ENCODE peak calls at places on chromosomes 3 and 15, in seven cellular contexts. One of them, this sample, is unnamed.

GRCh38 chr3:129654126-129654525 is 47.6 kb upstream of the PLXND1 start:
- DNase-seq in AG04450: no peak
- DNase-seq in right cardiac atrium: no peak
- DNase-seq in body of pancreas: no peak
- DNase-seq in choroid plexus epithelial cell: peak; percentile 72
- DNase-seq in fibroblast of pulmonary artery: peak; percentile 58
- DNase-seq in cardiac muscle cell: no peak
- DNase-seq in this sample: peak; percentile 56

GRCh38 chr3:158768361-158768787 is 33.5 kb upstream of the MFSD1 start:
- DNase-seq in cardiac muscle cell: peak; percentile 47
- DNase-seq in choroid plexus epithelial cell: peak; percentile 76
- DNase-seq in AG04450: peak; percentile 49
- DNase-seq in fibroblast of pulmonary artery: peak; percentile 52
- DNase-seq in body of pancreas: peak; percentile 52
- DNase-seq in right cardiac atrium: peak; percentile 94
- DNase-seq in this sample: peak; percentile 76

GRCh38 chr3:124582621-124583437 is 147.4 kb upstream of the UMPS start:
- DNase-seq in choroid plexus epithelial cell: no peak
- DNase-seq in AG04450: no peak
- DNase-seq in fibroblast of pulmonary artery: no peak
- DNase-seq in right cardiac atrium: no peak
- DNase-seq in body of pancreas: no peak
- DNase-seq in cardiac muscle cell: no peak
- DNase-seq in this sample: no peak

GRCh38 chr3:52230889-52231499 is 5.5 kb upstream of the TLR9 start:
- DNase-seq in choroid plexus epithelial cell: no peak
- DNase-seq in cardiac muscle cell: no peak
- DNase-seq in body of pancreas: no peak
- DNase-seq in fibroblast of pulmonary artery: no peak
- DNase-seq in right cardiac atrium: peak; percentile 50
- DNase-seq in AG04450: no peak
- DNase-seq in this sample: no peak

GRCh38 chr15:63522143-63522531 is 17.7 kb downstream of the USP3 start:
- DNase-seq in fibroblast of pulmonary artery: peak; percentile 31
- DNase-seq in right cardiac atrium: no peak
- DNase-seq in choroid plexus epithelial cell: no peak
- DNase-seq in body of pancreas: no peak
- DNase-seq in AG04450: no peak
- DNase-seq in cardiac muscle cell: no peak
- DNase-seq in this sample: no peak

GRCh38 chr15:57245130-57245529 is 131.2 kb upstream of the CGNL1 start:
- DNase-seq in body of pancreas: no peak
- DNase-seq in AG04450: no peak
- DNase-seq in fibroblast of pulmonary artery: peak; percentile 40
- DNase-seq in right cardiac atrium: no peak
- DNase-seq in choroid plexus epithelial cell: peak; percentile 59
- DNase-seq in cardiac muscle cell: no peak
- DNase-seq in this sample: no peak

GRCh38 chr3:45367451-45367850 is 20.9 kb upstream of the LARS2 start:
- DNase-seq in AG04450: peak; percentile 78
- DNase-seq in choroid plexus epithelial cell: peak; percentile 53
- DNase-seq in body of pancreas: no peak
- DNase-seq in right cardiac atrium: no peak
- DNase-seq in cardiac muscle cell: no peak
- DNase-seq in fibroblast of pulmonary artery: peak; percentile 45
- DNase-seq in this sample: peak; percentile 73

GRCh38 chr3:32757618-32758374 is 60.0 kb upstream of the TRIM71 start:
- DNase-seq in fibroblast of pulmonary artery: no peak
- DNase-seq in cardiac muscle cell: no peak
- DNase-seq in body of pancreas: no peak
- DNase-seq in choroid plexus epithelial cell: peak; percentile 16
- DNase-seq in AG04450: no peak
- DNase-seq in right cardiac atrium: no peak
- DNase-seq in this sample: no peak

GRCh38 chr3:131178710-131179375 is 152.2 kb downstream of the NEK11 start:
- DNase-seq in right cardiac atrium: no peak
- DNase-seq in AG04450: no peak
- DNase-seq in choroid plexus epithelial cell: no peak
- DNase-seq in cardiac muscle cell: no peak
- DNase-seq in body of pancreas: no peak
- DNase-seq in fibroblast of pulmonary artery: no peak
- DNase-seq in this sample: no peak

GRCh38 chr15:73617310-73617709 is 15.9 kb downstream of the NPTN start:
- DNase-seq in right cardiac atrium: no peak
- DNase-seq in choroid plexus epithelial cell: peak; percentile 57
- DNase-seq in AG04450: no peak
- DNase-seq in body of pancreas: no peak
- DNase-seq in cardiac muscle cell: no peak
- DNase-seq in fibroblast of pulmonary artery: no peak
- DNase-seq in this sample: peak; percentile 64

GRCh38 chr3:16134173-16134928 is 40.1 kb upstream of the GALNT15 start:
- DNase-seq in cardiac muscle cell: no peak
- DNase-seq in choroid plexus epithelial cell: no peak
- DNase-seq in right cardiac atrium: no peak
- DNase-seq in body of pancreas: no peak
- DNase-seq in AG04450: no peak
- DNase-seq in fibroblast of pulmonary artery: peak; percentile 58
- DNase-seq in this sample: no peak

GRCh38 chr3:112132975-112133448 is at the start of gene GCSAM:
- DNase-seq in fibroblast of pulmonary artery: no peak
- DNase-seq in right cardiac atrium: peak; percentile 68
- DNase-seq in AG04450: no peak
- DNase-seq in body of pancreas: peak; percentile 31
- DNase-seq in cardiac muscle cell: no peak
- DNase-seq in choroid plexus epithelial cell: peak; percentile 17
- DNase-seq in this sample: no peak

GRCh38 chr3:149198611-149199010 is 23.0 kb downstream of the CP start:
- DNase-seq in choroid plexus epithelial cell: peak; percentile 43
- DNase-seq in AG04450: no peak
- DNase-seq in right cardiac atrium: no peak
- DNase-seq in fibroblast of pulmonary artery: no peak
- DNase-seq in cardiac muscle cell: peak; percentile 5
- DNase-seq in body of pancreas: no peak
- DNase-seq in this sample: peak; percentile 20

GRCh38 chr3:132638721-132639120 is 20.9 kb downstream of the ACAD11 start:
- DNase-seq in AG04450: no peak
- DNase-seq in right cardiac atrium: no peak
- DNase-seq in body of pancreas: no peak
- DNase-seq in fibroblast of pulmonary artery: no peak
- DNase-seq in cardiac muscle cell: no peak
- DNase-seq in choroid plexus epithelial cell: no peak
- DNase-seq in this sample: no peak

GRCh38 chr3:38579551-38580449 is 69.7 kb downstream of the SCN5A start:
- DNase-seq in fibroblast of pulmonary artery: no peak
- DNase-seq in body of pancreas: no peak
- DNase-seq in cardiac muscle cell: peak; percentile 69
- DNase-seq in choroid plexus epithelial cell: peak; percentile 69
- DNase-seq in right cardiac atrium: peak; percentile 77
- DNase-seq in AG04450: no peak
- DNase-seq in this sample: peak; percentile 69

GRCh38 chr3:128123231-128123537 is 428 bp downstream of the RUVBL1 start:
- DNase-seq in fibroblast of pulmonary artery: no peak
- DNase-seq in body of pancreas: no peak
- DNase-seq in choroid plexus epithelial cell: no peak
- DNase-seq in AG04450: no peak
- DNase-seq in cardiac muscle cell: no peak
- DNase-seq in right cardiac atrium: no peak
- DNase-seq in this sample: no peak

GRCh38 chr3:132535575-132536441 is 61.3 kb upstream of the ACKR4 start:
- DNase-seq in cardiac muscle cell: peak; percentile 73
- DNase-seq in choroid plexus epithelial cell: peak; percentile 95
- DNase-seq in body of pancreas: peak; percentile 78
- DNase-seq in fibroblast of pulmonary artery: peak; percentile 93
- DNase-seq in right cardiac atrium: peak; percentile 69
- DNase-seq in AG04450: peak; percentile 78
- DNase-seq in this sample: peak; percentile 89

GRCh38 chr3:37301980-37302379 is 127.6 kb upstream of the LRRFIP2 start:
- DNase-seq in AG04450: no peak
- DNase-seq in fibroblast of pulmonary artery: no peak
- DNase-seq in right cardiac atrium: no peak
- DNase-seq in body of pancreas: no peak
- DNase-seq in cardiac muscle cell: no peak
- DNase-seq in choroid plexus epithelial cell: no peak
- DNase-seq in this sample: no peak

GRCh38 chr3:107877936-107878335 is 212.9 kb downstream of the CD47 start:
- DNase-seq in choroid plexus epithelial cell: no peak
- DNase-seq in AG04450: no peak
- DNase-seq in fibroblast of pulmonary artery: no peak
- DNase-seq in cardiac muscle cell: no peak
- DNase-seq in right cardiac atrium: no peak
- DNase-seq in body of pancreas: no peak
- DNase-seq in this sample: no peak

GRCh38 chr15:45319472-45320214 is 58.7 kb downstream of the GATM start:
- DNase-seq in fibroblast of pulmonary artery: no peak
- DNase-seq in AG04450: no peak
- DNase-seq in right cardiac atrium: no peak
- DNase-seq in body of pancreas: no peak
- DNase-seq in choroid plexus epithelial cell: no peak
- DNase-seq in cardiac muscle cell: no peak
- DNase-seq in this sample: no peak

GRCh38 chr3:195757371-195757770 is 36.6 kb downstream of the MUC20 start:
- DNase-seq in AG04450: no peak
- DNase-seq in cardiac muscle cell: no peak
- DNase-seq in choroid plexus epithelial cell: no peak
- DNase-seq in fibroblast of pulmonary artery: no peak
- DNase-seq in right cardiac atrium: peak; percentile 63
- DNase-seq in body of pancreas: no peak
- DNase-seq in this sample: no peak

GRCh38 chr3:109532257-109533216 is 195.2 kb upstream of the DPPA4 start:
- DNase-seq in cardiac muscle cell: peak; percentile 61
- DNase-seq in choroid plexus epithelial cell: peak; percentile 84
- DNase-seq in right cardiac atrium: no peak
- DNase-seq in body of pancreas: peak; percentile 65
- DNase-seq in AG04450: peak; percentile 82
- DNase-seq in fibroblast of pulmonary artery: peak; percentile 93
- DNase-seq in this sample: peak; percentile 80

GRCh38 chr3:88105325-88105724 is 44.4 kb upstream of the C3orf38 start:
- DNase-seq in choroid plexus epithelial cell: peak; percentile 41
- DNase-seq in cardiac muscle cell: no peak
- DNase-seq in AG04450: no peak
- DNase-seq in body of pancreas: no peak
- DNase-seq in right cardiac atrium: no peak
- DNase-seq in fibroblast of pulmonary artery: peak; percentile 50
- DNase-seq in this sample: no peak

GRCh38 chr15:85031086-85031943 is 49.7 kb downstream of the PDE8A start:
- DNase-seq in body of pancreas: no peak
- DNase-seq in cardiac muscle cell: no peak
- DNase-seq in right cardiac atrium: no peak
- DNase-seq in choroid plexus epithelial cell: no peak
- DNase-seq in fibroblast of pulmonary artery: no peak
- DNase-seq in AG04450: no peak
- DNase-seq in this sample: no peak

GRCh38 chr3:118089563-118089962 is 945.1 kb downstream of the IGSF11 start:
- DNase-seq in AG04450: peak; percentile 26
- DNase-seq in right cardiac atrium: no peak
- DNase-seq in choroid plexus epithelial cell: no peak
- DNase-seq in fibroblast of pulmonary artery: no peak
- DNase-seq in body of pancreas: no peak
- DNase-seq in cardiac muscle cell: no peak
- DNase-seq in this sample: peak; percentile 5

DNA sequence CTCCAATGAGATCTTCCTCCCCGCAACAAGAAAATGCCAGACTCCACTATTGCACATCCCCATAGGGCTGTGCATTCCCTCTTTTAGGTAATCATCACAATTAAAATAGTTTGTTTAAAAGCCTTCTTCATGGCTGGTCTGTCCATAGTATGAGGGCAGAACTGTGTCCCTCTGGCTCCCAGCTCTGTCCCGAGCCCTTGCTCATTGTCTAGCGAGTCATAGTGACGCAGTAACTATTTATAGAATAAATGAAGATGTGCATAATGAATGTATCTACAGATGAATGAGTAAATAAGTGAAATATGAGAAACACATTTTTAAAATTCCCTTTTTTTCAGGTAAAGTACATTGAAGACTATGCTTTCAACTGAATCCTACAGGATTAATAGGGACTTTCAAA is 128.4 kb upstream of the TMC3 start:
- DNase-seq in right cardiac atrium: no peak
- DNase-seq in fibroblast of pulmonary artery: no peak
- DNase-seq in AG04450: no peak
- DNase-seq in body of pancreas: no peak
- DNase-seq in choroid plexus epithelial cell: no peak
- DNase-seq in cardiac muscle cell: no peak
- DNase-seq in this sample: no peak
- H3K4me3 ChIP-seq in right cardiac atrium: no peak overlapping the region
- H3K4me3 ChIP-seq in fibroblast of pulmonary artery: no peak overlapping the region
- H3K4me3 ChIP-seq in AG04450: no peak overlapping the region
- H3K4me3 ChIP-seq in body of pancreas: no peak overlapping the region
- H3K4me3 ChIP-seq in choroid plexus epithelial cell: no peak overlapping the region
- H3K4me3 ChIP-seq in cardiac muscle cell: no peak overlapping the region
- H3K4me3 ChIP-seq in this sample: no peak overlapping the region

GRCh38 chr15:99502661-99503060 is 63.1 kb upstream of the MEF2A start:
- DNase-seq in choroid plexus epithelial cell: no peak
- DNase-seq in body of pancreas: no peak
- DNase-seq in fibroblast of pulmonary artery: no peak
- DNase-seq in AG04450: no peak
- DNase-seq in right cardiac atrium: peak; percentile 6
- DNase-seq in cardiac muscle cell: no peak
- DNase-seq in this sample: no peak
- H3K4me3 ChIP-seq in choroid plexus epithelial cell: no peak overlapping the region
- H3K4me3 ChIP-seq in body of pancreas: no peak overlapping the region
- H3K4me3 ChIP-seq in fibroblast of pulmonary artery: no peak overlapping the region
- H3K4me3 ChIP-seq in AG04450: no peak overlapping the region
- H3K4me3 ChIP-seq in right cardiac atrium: no peak overlapping the region
- H3K4me3 ChIP-seq in cardiac muscle cell: no peak overlapping the region
- H3K4me3 ChIP-seq in this sample: no peak overlapping the region

GRCh38 chr15:30985081-30985531 is 6.3 kb downstream of the MTMR10 start:
- DNase-seq in right cardiac atrium: peak; percentile 63
- DNase-seq in AG04450: no peak
- DNase-seq in body of pancreas: peak; percentile 15
- DNase-seq in fibroblast of pulmonary artery: peak; percentile 56
- DNase-seq in choroid plexus epithelial cell: peak; percentile 54
- DNase-seq in cardiac muscle cell: no peak
- DNase-seq in this sample: peak; percentile 39

GRCh38 chr15:30984118-30984517 is 7.3 kb downstream of the MTMR10 start:
- DNase-seq in fibroblast of pulmonary artery: no peak
- DNase-seq in body of pancreas: no peak
- DNase-seq in cardiac muscle cell: peak; percentile 4
- DNase-seq in right cardiac atrium: no peak
- DNase-seq in choroid plexus epithelial cell: peak; percentile 28
- DNase-seq in AG04450: no peak
- DNase-seq in this sample: no peak

GRCh38 chr15:30979457-30979856 is 12.0 kb downstream of the MTMR10 start:
- DNase-seq in right cardiac atrium: no peak
- DNase-seq in fibroblast of pulmonary artery: no peak
- DNase-seq in choroid plexus epithelial cell: no peak
- DNase-seq in body of pancreas: no peak
- DNase-seq in cardiac muscle cell: no peak
- DNase-seq in AG04450: no peak
- DNase-seq in this sample: no peak

GRCh38 chr15:30990036-30990435 is 1.4 kb downstream of the MTMR10 start:
- DNase-seq in choroid plexus epithelial cell: no peak
- DNase-seq in fibroblast of pulmonary artery: no peak
- DNase-seq in AG04450: no peak
- DNase-seq in right cardiac atrium: no peak
- DNase-seq in cardiac muscle cell: no peak
- DNase-seq in body of pancreas: no peak
- DNase-seq in this sample: no peak

GRCh38 chr15:30984542-30984941 is 6.9 kb downstream of the MTMR10 start:
- DNase-seq in AG04450: no peak
- DNase-seq in cardiac muscle cell: no peak
- DNase-seq in choroid plexus epithelial cell: no peak
- DNase-seq in right cardiac atrium: no peak
- DNase-seq in body of pancreas: no peak
- DNase-seq in fibroblast of pulmonary artery: no peak
- DNase-seq in this sample: no peak
- H3K4me3 ChIP-seq in AG04450: no peak overlapping the region
- H3K4me3 ChIP-seq in cardiac muscle cell: no peak overlapping the region
- H3K4me3 ChIP-seq in choroid plexus epithelial cell: no peak overlapping the region
- H3K4me3 ChIP-seq in right cardiac atrium: no peak overlapping the region
- H3K4me3 ChIP-seq in body of pancreas: no peak overlapping the region
- H3K4me3 ChIP-seq in fibroblast of pulmonary artery: no peak overlapping the region
- H3K4me3 ChIP-seq in this sample: no peak overlapping the region

GRCh38 chr3:62527484-62527883 is 154.1 kb upstream of the FEZF2 start:
- DNase-seq in AG04450: no peak
- DNase-seq in right cardiac atrium: no peak
- DNase-seq in fibroblast of pulmonary artery: no peak
- DNase-seq in cardiac muscle cell: no peak
- DNase-seq in choroid plexus epithelial cell: no peak
- DNase-seq in body of pancreas: no peak
- DNase-seq in this sample: no peak
- H3K4me3 ChIP-seq in AG04450: no peak overlapping the region
- H3K4me3 ChIP-seq in right cardiac atrium: no peak overlapping the region
- H3K4me3 ChIP-seq in fibroblast of pulmonary artery: no peak overlapping the region
- H3K4me3 ChIP-seq in cardiac muscle cell: no peak overlapping the region
- H3K4me3 ChIP-seq in choroid plexus epithelial cell: no peak overlapping the region
- H3K4me3 ChIP-seq in body of pancreas: no peak overlapping the region
- H3K4me3 ChIP-seq in this sample: no peak overlapping the region